ENCODE peak calls at places on chromosomes 16 and 17, in nine cellular contexts. Y is AG09319, D is uterus, P is neural progenitor cell, T is GM23338, S is right lobe of liver, E is adrenal gland, K is breast epithelium, N is AG10803. H is an unnamed sample.
A peak's percentile ranks its signal among the peaks of the same experiment; 100 is the strongest.

GRCh38 chr17:8698142-8699050 is 46.2 kb downstream of the CCDC42 start:
- DNase-seq in Y (no peak), N (peak; percentile 63), T (no peak), K (no peak), P (no peak), E (peak; percentile 80), D (peak; percentile 87), S (peak; percentile 58), H (peak; percentile 53)

GRCh38 chr17:8707591-8708453 is 36.8 kb downstream of the CCDC42 start:
- DNase-seq in K (no peak), P (no peak), N (no peak), D (peak; percentile 52), T (no peak), S (no peak), Y (no peak), E (peak; percentile 64), H (no peak)

GRCh38 chr17:53353919-53354351 is 468.8 kb upstream of the KIF2B start:
- DNase-seq in S (no peak), D (no peak), Y (no peak), K (no peak), N (no peak), P (no peak), E (no peak), T (peak; percentile 1), H (no peak)

GRCh38 chr16:77353587-77354263 is 81.1 kb downstream of the ADAMTS18 start:
- DNase-seq in K (no peak), T (no peak), P (no peak), N (no peak), S (no peak), E (no peak), D (no peak), Y (no peak), H (no peak)

GRCh38 chr16:78228704-78229103 is 129.2 kb downstream of the WWOX start:
- DNase-seq in Y (no peak), P (no peak), T (no peak), E (no peak), N (no peak), D (no peak), S (no peak), K (no peak), H (no peak)

GRCh38 chr17:40071720-40072480 is 9.1 kb downstream of the THRA start:
- DNase-seq in T (no peak), P (no peak), N (peak; percentile 60), K (peak; percentile 80), D (peak; percentile 68), Y (no peak), S (peak; percentile 83), E (peak; percentile 95), H (no peak)

GRCh38 chr16:29811170-29811895 is 660 bp upstream of the PRRT2 start:
- DNase-seq in N (peak; percentile 98), S (peak; percentile 97), K (peak; percentile 96), P (peak; percentile 98), D (peak; percentile 96), Y (peak; percentile 94), T (peak; percentile 99), E (peak; percentile 98), H (peak; percentile 94)

GRCh38 chr16:49465661-49466528 is 92.3 kb downstream of the C16orf78 start:
- DNase-seq in N (no peak), T (no peak), P (no peak), S (peak; percentile 26), Y (no peak), E (no peak), K (no peak), D (no peak), H (no peak)

GRCh38 chr17:17395885-17396284 is 80.9 kb upstream of the MED9 start:
- DNase-seq in Y (no peak), D (no peak), S (no peak), P (no peak), K (no peak), E (no peak), N (no peak), T (no peak), H (no peak)

GRCh38 chr17:76659928-76660614 is 16.5 kb upstream of the ST6GALNAC1 start:
- DNase-seq in N (no peak), P (no peak), D (no peak), S (no peak), T (no peak), K (no peak), E (peak; percentile 71), Y (no peak), H (peak; percentile 74)

DNA sequence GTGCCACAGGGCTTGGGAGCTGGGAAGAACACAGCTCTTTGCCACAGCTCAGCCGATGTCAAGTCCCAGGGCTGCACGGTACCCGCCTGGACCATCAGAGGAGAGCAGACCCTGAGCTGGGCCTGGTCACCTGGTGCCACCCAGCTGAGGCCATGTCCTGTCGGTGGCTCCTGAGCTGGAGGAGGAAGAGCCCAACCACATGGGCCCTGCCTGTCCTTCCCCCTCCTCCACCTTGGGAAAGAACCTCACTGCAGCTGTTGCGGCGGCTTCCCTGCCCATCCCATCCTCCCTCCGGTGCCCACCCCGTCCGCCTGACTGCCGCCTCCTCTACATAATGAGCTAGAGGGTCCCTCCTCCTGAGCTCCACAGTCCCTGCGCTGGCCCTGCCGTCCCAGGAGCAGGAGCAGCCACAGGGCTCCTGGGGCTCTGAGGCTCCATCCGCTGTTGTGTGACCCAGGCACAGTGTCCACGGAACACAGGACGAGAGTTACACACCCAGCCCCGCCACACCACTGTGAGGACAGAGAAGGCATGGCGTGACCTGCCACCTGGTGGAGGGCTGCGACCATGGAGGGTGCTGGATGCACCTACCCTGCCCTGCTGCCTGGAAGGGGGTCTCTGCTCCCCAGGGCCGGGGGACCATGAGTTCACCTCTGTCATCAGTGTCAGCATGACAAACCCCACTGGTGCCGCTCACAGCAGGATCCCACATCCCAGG is 21.4 kb upstream of the CHMP6 start:
- DNase-seq in T (no peak), K (no peak), P (peak; percentile 62), Y (no peak), N (peak; percentile 14), D (peak; percentile 65), E (no peak), S (no peak), H (peak; percentile 46)
- TF ChIP-seq CTCF in T (peak; percentile 65), K (no peak), P (peak; percentile 54), Y (peak; percentile 54), N (peak; percentile 53), D (peak; percentile 64), E (no peak), S (peak; percentile 25), H (no peak)

DNA sequence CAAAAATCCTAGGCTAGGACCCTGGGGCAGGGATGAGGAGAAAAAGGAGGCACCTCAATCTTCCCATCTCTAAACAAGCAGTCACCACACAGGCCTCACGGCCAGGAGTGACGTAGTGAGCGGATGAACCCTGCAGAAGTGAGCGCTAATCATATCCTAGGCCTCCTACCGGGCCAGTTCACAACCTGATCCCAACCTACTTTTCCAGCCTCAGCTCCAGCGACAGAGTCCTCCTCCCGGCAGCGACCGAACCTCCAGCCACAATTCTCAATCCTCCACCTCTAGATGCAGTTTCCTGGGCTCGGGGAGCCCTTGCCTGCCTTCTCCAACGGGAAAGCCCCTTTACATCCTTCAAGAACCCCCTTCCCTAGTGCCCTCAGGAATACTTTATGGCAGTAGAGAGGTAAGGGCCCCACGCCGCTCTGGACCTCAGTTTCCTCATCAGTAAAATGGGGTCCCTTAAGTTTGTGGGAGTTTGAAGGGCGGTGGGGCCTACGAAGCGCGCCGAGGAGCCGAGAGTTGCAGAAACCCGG is 1.4 kb downstream of the ZNF668 start:
- DNase-seq in T (peak; percentile 30), E (peak; percentile 72), K (no peak), D (no peak), S (no peak), N (peak; percentile 41), P (peak; percentile 39), Y (no peak), H (peak; percentile 23)
- TF ChIP-seq CTCF in T (no peak), E (no peak), K (no peak), D (no peak), S (no peak), N (peak; percentile 12), P (no peak), Y (no peak), H (no peak)

GRCh38 chr17:81295031-81295677 is at the start of gene SLC38A10:
- DNase-seq in S (peak; percentile 96), D (peak; percentile 91), P (peak; percentile 90), Y (peak; percentile 49), K (peak; percentile 86), T (peak; percentile 92), E (peak; percentile 93), N (peak; percentile 76), H (peak; percentile 89)
- TF ChIP-seq CTCF in S (peak; percentile 10), D (peak; percentile 36), P (no peak), Y (no peak), K (no peak), T (no peak), E (no peak), N (no peak), H (no peak)

GRCh38 chr16:4097826-4098240 is 18.4 kb downstream of the ADCY9 start:
- DNase-seq in T (peak; percentile 51), N (peak; percentile 71), E (no peak), Y (no peak), S (no peak), P (no peak), K (no peak), D (no peak), H (no peak)
- TF ChIP-seq CTCF in T (no peak), N (peak; percentile 3), E (no peak), Y (no peak), S (no peak), P (no peak), K (no peak), D (no peak), H (no peak)

GRCh38 chr17:11026903-11027302 is 189.0 kb upstream of the PIRT start:
- DNase-seq in N (no peak), P (no peak), S (no peak), D (no peak), T (no peak), Y (no peak), K (no peak), E (no peak), H (no peak)

GRCh38 chr17:11035681-11036080 is 197.8 kb upstream of the PIRT start:
- DNase-seq in D (no peak), N (no peak), E (no peak), S (no peak), T (no peak), P (no peak), K (no peak), Y (no peak), H (no peak)

GRCh38 chr17:11028349-11028748 is 190.5 kb upstream of the PIRT start:
- DNase-seq in E (no peak), D (no peak), N (no peak), Y (no peak), K (no peak), T (no peak), P (no peak), S (no peak), H (no peak)

GRCh38 chr17:11031787-11032186 is 193.9 kb upstream of the PIRT start:
- DNase-seq in P (peak; percentile 45), N (no peak), D (no peak), T (peak; percentile 23), Y (no peak), S (no peak), E (no peak), K (no peak), H (peak; percentile 4)
- TF ChIP-seq CTCF in P (peak; percentile 51), N (no peak), D (no peak), T (no peak), Y (no peak), S (no peak), E (no peak), K (no peak), H (peak; percentile 35)